ENCODE peak calls at places on chromosome 4, in nine cellular contexts. Q is fibroblast of the aortic adventitia; R is lung; E is IMR-90; L is HCT116; Y is WERI-Rb-1; F is psoas muscle; P is CD8-positive, alpha-beta T cell; V is BJ. K is an unnamed sample.
A peak's percentile ranks its signal among the peaks of the same experiment; 100 is the strongest.

GRCh38 chr4:52234539-52235174 is 183.6 kb downstream of the SPATA18 start:
- DNase-seq in V (peak; percentile 1), R (no peak), F (no peak), Y (no peak), L (peak; percentile 41), Q (peak; percentile 51), E (peak; percentile 37), P (no peak), K (no peak)

GRCh38 chr4:89724716-89725115 is 112.2 kb downstream of the SNCA start:
- DNase-seq in E (peak; percentile 91), Y (no peak), V (peak; percentile 32), Q (no peak), P (no peak), R (no peak), L (no peak), F (no peak), K (no peak)

GRCh38 chr4:78747328-78747946 is 28.7 kb upstream of the BMP2K start:
- DNase-seq in Y (no peak), R (no peak), Q (no peak), E (peak; percentile 92), V (peak; percentile 65), L (no peak), P (no peak), F (no peak), K (no peak)

GRCh38 chr4:152422817-152423320 is 113.0 kb downstream of the FBXW7 start:
- DNase-seq in L (no peak), V (no peak), Q (no peak), R (no peak), Y (no peak), F (no peak), P (no peak), E (no peak), K (no peak)

GRCh38 chr4:114076865-114077264 is 97.4 kb upstream of the ARSJ start:
- DNase-seq in F (no peak), E (no peak), P (no peak), Y (no peak), R (no peak), L (no peak), V (no peak), Q (peak; percentile 54), K (no peak)

GRCh38 chr4:46515940-46516339 is 126.0 kb upstream of the GABRA2 start:
- DNase-seq in E (no peak), L (no peak), P (no peak), F (no peak), Y (no peak), Q (no peak), V (no peak), R (no peak), K (no peak)

GRCh38 chr4:123786955-123787354 is 390.4 kb downstream of the SPRY1 start:
- DNase-seq in L (no peak), V (no peak), Q (peak; percentile 51), P (no peak), E (peak; percentile 76), F (peak; percentile 53), Y (no peak), R (no peak), K (no peak)

GRCh38 chr4:125316391-125316780 is 1.6 kb downstream of the FAT4 start:
- DNase-seq in V (no peak), P (no peak), E (no peak), Q (no peak), F (peak; percentile 65), Y (peak; percentile 48), L (no peak), R (peak; percentile 49), K (no peak)

GRCh38 chr4:61648264-61648663 is 448.1 kb downstream of the ADGRL3 start:
- DNase-seq in E (no peak), L (no peak), R (no peak), Q (no peak), P (no peak), V (no peak), Y (no peak), F (no peak), K (no peak)

GRCh38 chr4:144954224-144954623 is 143.8 kb downstream of the ANAPC10 start:
- DNase-seq in R (no peak), F (no peak), P (no peak), E (no peak), V (no peak), Q (no peak), L (no peak), Y (peak; percentile 19), K (no peak)

GRCh38 chr4:35966558-35966957 is 277.8 kb downstream of the ARAP2 start:
- DNase-seq in V (no peak), P (no peak), F (no peak), Q (no peak), R (no peak), Y (no peak), E (no peak), L (no peak), K (no peak)

DNA sequence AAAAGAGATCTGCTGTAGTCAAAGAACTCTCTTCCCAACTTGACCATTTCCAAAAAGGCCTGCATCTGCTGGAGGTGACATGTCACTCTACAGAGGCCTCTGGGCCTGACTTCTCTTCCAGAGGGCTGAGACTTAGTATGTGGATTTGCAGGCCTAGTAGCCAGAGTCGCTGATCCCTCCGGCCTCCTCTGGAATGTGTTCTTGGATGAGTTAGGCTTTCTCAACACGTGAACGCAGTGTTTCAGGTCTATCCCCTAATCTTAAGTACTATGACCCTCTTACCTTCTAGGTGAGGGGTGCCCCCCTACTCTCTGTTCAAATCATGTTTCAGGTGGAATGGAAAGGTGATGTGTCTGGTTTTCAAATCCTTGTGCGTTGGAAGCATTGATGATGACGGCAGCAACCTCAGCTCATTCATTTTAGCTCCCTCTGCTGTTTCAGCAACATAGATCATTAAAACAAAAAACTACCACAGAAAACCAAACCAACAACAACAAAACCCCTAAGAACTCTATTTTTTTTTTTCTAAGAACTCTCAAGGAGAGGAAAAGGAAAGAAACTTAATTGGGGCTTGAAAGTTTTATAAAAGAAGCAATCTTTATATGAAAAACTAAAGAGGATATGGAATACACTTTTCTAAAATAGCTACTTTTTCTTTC is 56.4 kb downstream of the RWDD4 start:
- DNase-seq in R (no peak), Y (no peak), L (no peak), E (peak; percentile 33), V (no peak), F (no peak), P (no peak), Q (peak; percentile 50), K (no peak)
- TF ChIP-seq CTCF in R (no peak), Y (peak; percentile 30), L (peak; percentile 23), E (peak; percentile 44), V (peak; percentile 45), F (peak; percentile 43), P (no peak), Q (peak; percentile 50), K (peak; percentile 20)

GRCh38 chr4:173436149-173436579 is 37.2 kb upstream of the SCRG1 start:
- DNase-seq in L (no peak), Q (peak; percentile 94), V (peak; percentile 44), E (peak; percentile 67), R (no peak), F (no peak), P (no peak), Y (no peak), K (no peak)
- H3K4me3 ChIP-seq in L (no peak overlapping the region), Q (no peak overlapping the region), V (no peak overlapping the region), E (no peak overlapping the region), R (no peak overlapping the region), F (no peak overlapping the region), P (no peak overlapping the region), Y (no peak overlapping the region), K (no peak overlapping the region)

GRCh38 chr4:76850010-76850441 is 47.9 kb downstream of the SOWAHB start:
- DNase-seq in P (no peak), Q (peak; percentile 89), V (peak; percentile 90), Y (no peak), E (peak; percentile 96), L (peak; percentile 51), F (no peak), R (no peak), K (no peak)
- TF ChIP-seq CTCF in P (no peak), Q (no peak), V (no peak), Y (no peak), E (no peak), L (no peak), F (no peak), R (no peak), K (no peak)

DNA sequence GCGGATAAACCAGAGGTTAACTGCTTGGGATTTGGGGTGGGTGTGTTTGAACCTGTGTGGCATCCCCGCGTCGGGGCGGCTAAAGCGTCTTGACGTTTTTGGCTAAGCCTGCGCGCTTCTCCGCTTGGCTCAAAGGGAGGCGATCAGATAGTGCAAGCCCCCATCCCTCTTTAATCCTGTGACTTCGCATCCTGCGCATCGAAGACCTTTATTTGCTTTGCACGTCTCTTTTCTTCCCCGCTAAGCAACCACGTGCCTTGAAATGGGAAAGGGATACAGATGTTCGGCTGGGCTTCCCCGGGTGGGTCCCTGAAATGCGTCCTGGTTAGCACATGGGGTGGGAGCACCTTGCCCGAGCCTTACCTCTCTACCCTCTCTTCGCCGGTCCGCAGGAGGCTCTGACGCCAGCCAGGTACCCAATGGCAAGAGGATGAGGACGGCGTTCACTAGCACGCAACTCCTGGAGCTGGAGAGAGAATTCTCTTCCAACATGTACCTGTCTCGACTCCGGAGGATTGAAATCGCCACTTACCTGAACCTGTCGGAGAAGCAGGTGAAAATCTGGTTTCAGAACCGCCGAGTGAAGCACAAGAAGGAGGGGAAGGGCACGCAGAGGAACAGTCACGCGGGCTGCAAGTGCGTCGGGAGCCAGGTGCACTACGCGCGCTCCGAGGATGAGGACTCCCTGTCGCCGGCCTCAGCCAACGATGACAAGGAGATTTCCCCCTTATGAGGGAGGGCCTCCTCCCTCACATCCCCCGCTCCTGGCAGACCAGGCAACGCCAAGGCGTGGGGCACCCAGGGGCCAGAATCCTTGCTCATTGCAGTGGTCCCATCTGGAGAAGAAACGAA is 1.5 kb downstream of the GSX2 start:
- DNase-seq in E (no peak), Q (no peak), L (no peak), F (no peak), Y (no peak), V (no peak), P (no peak), R (no peak), K (no peak)
- H3K4me3 ChIP-seq in E (peak overlapping the region; percentile 40), Q (peak overlapping the region; percentile 56), L (no peak overlapping the region), F (peak overlapping the region; percentile 58), Y (no peak overlapping the region), V (peak overlapping the region; percentile 37), P (peak overlapping the region; percentile 40), R (no peak overlapping the region), K (peak overlapping the region; percentile 13)

GRCh38 chr4:186132577-186133277 is 28.2 kb downstream of the FAM149A start:
- DNase-seq in E (peak; percentile 22), R (no peak), Y (no peak), L (peak; percentile 24), P (no peak), V (no peak), Q (peak; percentile 24), F (no peak), K (no peak)
- TF ChIP-seq CTCF in E (peak; percentile 7), R (no peak), Y (peak; percentile 54), L (peak; percentile 14), P (no peak), V (no peak), Q (no peak), F (no peak), K (peak; percentile 30)

GRCh38 chr4:704971-705277 is 708 bp upstream of the PCGF3 start:
- DNase-seq in Q (no peak), P (no peak), Y (no peak), E (no peak), V (no peak), R (no peak), L (no peak), F (no peak), K (no peak)
- H3K4me3 ChIP-seq in Q (peak overlapping the region; percentile 65), P (peak overlapping the region; percentile 89), Y (no peak overlapping the region), E (peak overlapping the region; percentile 61), V (no peak overlapping the region), R (peak overlapping the region; percentile 59), L (peak overlapping the region; percentile 42), F (peak overlapping the region; percentile 92), K (peak overlapping the region; percentile 48)

K was measured in GM12864.